ENCODE peak calls at places on chromosomes 7 and 10, in nine cellular contexts. Q is endodermal cell; R is DMS153; M is EL; C is stimulated activated CD4-positive, alpha-beta T cell treated with anti-CD3 and anti-CD28 coated beads, Interleukin-4, amount 100 ng/mL, for 4 hours; U is NCI-H2107; F is AG20443; N is NCI-H2081; V is A549. D is an unnamed sample.
A peak's percentile ranks its signal among the peaks of the same experiment; 100 is the strongest.

GRCh38 chr7:1344421-1344820 is 111.7 kb downstream of the UNCX start:
- DNase-seq in C (no peak), R (no peak), M (no peak), F (no peak), U (no peak), N (no peak), Q (no peak), V (no peak), D (no peak)

GRCh38 chr10:841535-841934 is 90.0 kb downstream of the LARP4B start:
- DNase-seq in V (no peak), M (no peak), R (no peak), U (no peak), C (no peak), Q (no peak), N (no peak), F (no peak), D (no peak)

GRCh38 chr10:103367379-103367781 is 396 bp upstream of the TAF5 start:
- DNase-seq in M (peak; percentile 3), F (no peak), V (no peak), U (no peak), R (no peak), Q (no peak), N (no peak), C (no peak), D (no peak)

GRCh38 chr10:71267508-71268240 is 51.4 kb upstream of the SLC29A3 start:
- DNase-seq in M (no peak), C (no peak), R (no peak), Q (no peak), N (no peak), F (no peak), V (no peak), U (no peak), D (no peak)

GRCh38 chr10:43205681-43206390 is 61.0 kb downstream of the RASGEF1A start:
- DNase-seq in N (no peak), U (no peak), R (no peak), C (no peak), Q (peak; percentile 37), F (no peak), M (no peak), V (no peak), D (no peak)

GRCh38 chr10:61481597-61481996 is 28.4 kb upstream of the TMEM26 start:
- DNase-seq in Q (no peak), N (no peak), M (no peak), F (no peak), R (no peak), V (no peak), C (no peak), U (no peak), D (no peak)

GRCh38 chr10:76040830-76041220 is 609.4 kb downstream of the LRMDA start:
- DNase-seq in R (no peak), Q (no peak), N (no peak), F (no peak), V (no peak), C (no peak), U (no peak), M (no peak), D (no peak)

GRCh38 chr7:45470031-45470430 is 104.1 kb upstream of the ADCY1 start:
- DNase-seq in V (no peak), R (no peak), F (no peak), N (no peak), Q (no peak), C (no peak), U (no peak), M (no peak), D (no peak)

GRCh38 chr7:86846494-86847190 is 202.9 kb downstream of the GRM3 start:
- DNase-seq in N (peak; percentile 10), V (peak; percentile 41), U (no peak), F (no peak), R (peak; percentile 94), M (no peak), C (no peak), Q (no peak), D (no peak)

GRCh38 chr10:23157691-23158369 is 34.3 kb upstream of the PTF1A start:
- DNase-seq in U (no peak), F (peak; percentile 35), V (peak; percentile 58), M (peak; percentile 48), N (peak; percentile 41), R (peak; percentile 3), Q (peak; percentile 60), C (no peak), D (peak; percentile 63)

D was measured in mesenchymal stem cell.